ENCODE peak calls at places on chromosomes 3 and 15, in eight cellular contexts. A is CD4-positive, alpha-beta T cell; F is uterus; I is pancreas; Y is neural progenitor cell; J is transverse colon; O is suprapubic skin; S is Peyer's patch. M is an unnamed sample.

GRCh38 chr3:119258915-119259314 is 18.2 kb upstream of the B4GALT4 start:
- DNase-seq in A (no peak), F (no peak), I (no peak), Y (no peak), J (no peak), O (no peak), S (no peak), M (peak)

GRCh38 chr15:71588746-71589145 is 221.6 kb upstream of the NR2E3 start:
- DNase-seq in A (no peak), F (no peak), I (no peak), Y (no peak), J (no peak), O (no peak), S (no peak), M (no peak)

GRCh38 chr3:6921876-6922275 is 61.0 kb downstream of the GRM7 start:
- DNase-seq in A (no peak), F (no peak), I (no peak), Y (no peak), J (no peak), O (no peak), S (no peak), M (no peak)

GRCh38 chr3:69948246-69948862 is 51.2 kb upstream of the SAMMSON start:
- DNase-seq in A (no peak), F (no peak), I (no peak), Y (peak), J (no peak), O (no peak), S (no peak), M (no peak)

GRCh38 chr15:22968356-22968755 is 11.8 kb downstream of the CYFIP1 start:
- DNase-seq in A (no peak), F (no peak), I (no peak), Y (no peak), J (no peak), O (no peak), S (peak), M (no peak)

GRCh38 chr3:168859574-168859973 is 763.9 kb upstream of the GOLIM4 start:
- DNase-seq in A (no peak), F (no peak), I (no peak), Y (no peak), J (no peak), O (no peak), S (no peak), M (no peak)

GRCh38 chr3:113736548-113737089 is 9.4 kb downstream of the NAA50 start:
- DNase-seq in A (no peak), F (no peak), I (no peak), Y (peak), J (no peak), O (no peak), S (no peak), M (peak)

GRCh38 chr3:144055604-144056003 is 84.0 kb downstream of the DIPK2A start:
- DNase-seq in A (no peak), F (no peak), I (no peak), Y (no peak), J (no peak), O (no peak), S (no peak), M (no peak)

GRCh38 chr3:39809181-39809994 is at the start of gene MYRIP:
- DNase-seq in A (no peak), F (peak), I (peak), Y (peak), J (peak), O (no peak), S (peak), M (peak)

GRCh38 chr3:62873672-62874397 is 1.4 kb downstream of the CADPS start:
- DNase-seq in A (no peak), F (no peak), I (peak), Y (peak), J (peak), O (peak), S (peak), M (peak)

GRCh38 chr3:24829632-24830229 is 335.1 kb upstream of the THRB start:
- DNase-seq in A (no peak), F (no peak), I (peak), Y (peak), J (peak), O (no peak), S (no peak), M (no peak)

GRCh38 chr3:23740517-23741402 is 65.0 kb upstream of the UBE2E1 start:
- DNase-seq in A (no peak), F (peak), I (no peak), Y (no peak), J (peak), O (no peak), S (no peak), M (peak)

GRCh38 chr3:114745322-114746240 is 401.5 kb downstream of the ZBTB20 start:
- DNase-seq in A (no peak), F (peak), I (no peak), Y (peak), J (no peak), O (no peak), S (no peak), M (no peak)

GRCh38 chr3:59605944-59606534 is 556.2 kb upstream of the CFAP20DC start:
- DNase-seq in A (no peak), F (no peak), I (no peak), Y (no peak), J (no peak), O (no peak), S (no peak), M (no peak)

GRCh38 chr3:123656691-123657090 is 71.8 kb upstream of the HACD2 start:
- DNase-seq in A (no peak), F (no peak), I (no peak), Y (peak), J (no peak), O (no peak), S (no peak), M (no peak)
- TF ChIP-seq CTCF in A (no peak), F (no peak), I (no peak), Y (peak), J (peak), O (no peak), S (no peak), M (no peak)

GRCh38 chr15:29942548-29942947 is 120.3 kb upstream of the TJP1 start:
- DNase-seq in A (no peak), F (no peak), I (no peak), Y (no peak), J (no peak), O (no peak), S (no peak), M (no peak)

GRCh38 chr15:29939404-29939803 is 117.1 kb upstream of the TJP1 start:
- DNase-seq in A (no peak), F (no peak), I (no peak), Y (no peak), J (no peak), O (no peak), S (no peak), M (no peak)

GRCh38 chr15:29944925-29945324 is 122.7 kb upstream of the TJP1 start:
- DNase-seq in A (no peak), F (no peak), I (no peak), Y (no peak), J (no peak), O (no peak), S (no peak), M (no peak)

GRCh38 chr15:29938701-29939340 is 116.6 kb upstream of the TJP1 start:
- DNase-seq in A (no peak), F (no peak), I (no peak), Y (peak), J (no peak), O (no peak), S (no peak), M (no peak)

DNA sequence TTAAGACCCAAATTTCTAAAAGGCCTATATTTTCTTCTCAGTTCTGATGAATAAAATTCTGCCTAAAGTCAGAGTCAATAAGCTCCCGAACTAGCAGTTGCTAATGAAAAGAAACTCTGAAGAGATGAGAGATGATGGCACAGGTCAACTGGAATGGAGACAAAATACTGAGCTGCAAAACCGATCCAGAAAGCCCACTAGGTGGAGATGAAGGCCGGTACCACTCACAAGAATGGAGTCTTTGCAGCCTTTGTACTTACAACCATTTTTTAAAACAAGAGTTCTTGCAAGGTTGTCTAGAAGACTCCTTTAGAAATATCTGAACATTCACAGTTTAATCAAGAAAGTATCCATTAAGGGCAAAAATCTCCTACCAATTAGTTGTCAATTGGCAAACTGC is 119.9 kb upstream of the TJP1 start:
- DNase-seq in A (no peak), F (no peak), I (no peak), Y (peak), J (no peak), O (no peak), S (no peak), M (no peak)
- TF ChIP-seq CTCF in A (no peak), F (peak), I (no peak), Y (peak), J (no peak), O (no peak), S (no peak), M (no peak)

GRCh38 chr15:60215225-60215963 is 182.4 kb downstream of the ANXA2 start:
- DNase-seq in A (no peak), F (no peak), I (no peak), Y (no peak), J (no peak), O (no peak), S (no peak), M (no peak)
- TF ChIP-seq CTCF in A (no peak), F (no peak), I (no peak), Y (peak), J (no peak), O (no peak), S (no peak), M (no peak)

GRCh38 chr3:188690932-188691331 is 480.8 kb upstream of the TPRG1 start:
- DNase-seq in A (no peak), F (no peak), I (no peak), Y (no peak), J (no peak), O (no peak), S (no peak), M (no peak)

GRCh38 chr3:188695251-188695650 is 476.5 kb upstream of the TPRG1 start:
- DNase-seq in A (no peak), F (no peak), I (no peak), Y (no peak), J (no peak), O (no peak), S (no peak), M (no peak)

GRCh38 chr3:188690076-188690475 is 481.7 kb upstream of the TPRG1 start:
- DNase-seq in A (no peak), F (no peak), I (no peak), Y (no peak), J (no peak), O (no peak), S (no peak), M (no peak)

GRCh38 chr3:188692700-188693099 is 479.1 kb upstream of the TPRG1 start:
- DNase-seq in A (no peak), F (no peak), I (no peak), Y (no peak), J (no peak), O (no peak), S (no peak), M (no peak)

DNA sequence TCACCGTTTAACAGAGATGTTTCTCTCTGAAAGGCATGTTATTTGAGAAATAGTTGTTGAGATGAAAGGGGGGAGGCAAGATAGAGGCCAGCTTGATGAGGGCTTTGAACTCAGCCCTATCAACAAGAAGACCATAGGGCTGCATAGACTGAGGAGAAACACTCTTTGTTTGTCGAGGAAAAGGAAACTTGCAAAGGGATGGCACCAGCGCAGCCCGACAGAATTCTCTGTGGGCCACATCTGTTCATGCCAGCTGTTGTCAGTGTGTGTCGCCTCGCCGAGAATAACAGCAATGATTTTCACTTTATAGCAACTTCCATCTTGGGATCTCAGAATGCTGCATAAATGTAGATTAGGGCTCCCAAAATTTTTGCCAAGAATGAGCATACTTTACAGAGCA is 478.3 kb upstream of the TPRG1 start:
- DNase-seq in A (no peak), F (no peak), I (no peak), Y (no peak), J (no peak), O (no peak), S (no peak), M (no peak)
- TF ChIP-seq CTCF in A (no peak), F (no peak), I (no peak), Y (no peak), J (no peak), O (no peak), S (no peak), M (no peak)

DNA sequence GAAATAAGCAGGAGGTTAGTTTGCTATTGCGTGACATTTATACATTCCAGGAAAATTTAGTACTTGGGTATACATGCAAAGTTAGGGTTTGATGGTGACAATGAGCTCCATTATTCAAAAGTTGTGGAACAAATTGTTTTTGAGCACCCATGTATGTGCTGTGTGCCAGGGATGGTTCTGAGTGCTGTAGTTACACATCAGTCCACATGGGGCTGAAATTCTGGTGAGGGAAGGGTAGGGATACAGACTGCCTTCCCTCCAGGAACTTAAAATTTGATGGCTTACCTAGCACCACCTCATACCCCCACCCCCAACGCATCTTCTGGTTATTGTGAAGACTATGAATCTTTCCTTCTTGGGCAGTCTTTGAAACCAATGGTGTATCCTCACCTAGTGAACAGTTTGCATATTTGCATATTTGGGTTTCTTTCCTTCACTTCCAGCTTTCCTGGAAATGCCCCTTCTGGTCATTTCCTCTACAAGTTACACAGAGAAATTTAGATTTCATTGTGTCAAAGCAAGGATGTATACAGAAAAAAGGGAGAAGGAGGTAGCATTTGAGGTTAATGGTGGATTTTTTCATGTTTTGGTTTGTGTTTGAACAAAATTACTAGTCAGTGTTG is 222.0 kb upstream of the IL12A start:
- DNase-seq in A (no peak), F (peak), I (no peak), Y (peak), J (no peak), O (no peak), S (no peak), M (no peak)
- TF ChIP-seq CTCF in A (no peak), F (peak), I (peak), Y (peak), J (peak), O (peak), S (no peak), M (no peak)

M was measured in GM13976.